ENCODE peak calls at places on chromosomes 2 and 18, in four cellular contexts. M is right lobe of liver, Z is GM23248, B is foreskin keratinocyte. U is an unnamed sample. For H3K4me1, the result is how much of the 10 kb centered on the place peaks cover.

GRCh38 chr2:28665041-28665704 is 86.5 kb upstream of the PPP1CB start:
- DNase-seq in M (no peak), Z (peak), B (no peak), U (no peak)

GRCh38 chr18:57859314-57859713 is 56.2 kb upstream of the ATP8B1 start:
- DNase-seq in M (peak), Z (peak), B (no peak), U (peak)

GRCh38 chr2:161556440-161556839 is 67.8 kb upstream of the SLC4A10 start:
- DNase-seq in M (no peak), Z (peak), B (no peak), U (no peak)

GRCh38 chr2:150376627-150377335 is 110.7 kb downstream of the RND3 start:
- DNase-seq in M (peak), Z (no peak), B (no peak), U (peak)

GRCh38 chr2:130966149-130967019 is 126.9 kb downstream of the FAM168B start:
- DNase-seq in M (no peak), Z (no peak), B (no peak), U (peak)

GRCh38 chr2:120445431-120446143 is 99.7 kb downstream of the INHBB start:
- DNase-seq in M (no peak), Z (peak), B (no peak), U (no peak)

GRCh38 chr18:77263471-77263774 is 13.8 kb downstream of the GALR1 start:
- DNase-seq in M (no peak), Z (no peak), B (no peak), U (no peak)

GRCh38 chr2:210502997-210503621 is 26.6 kb upstream of the LANCL1 start:
- DNase-seq in M (peak), Z (peak), B (no peak), U (peak)

DNA sequence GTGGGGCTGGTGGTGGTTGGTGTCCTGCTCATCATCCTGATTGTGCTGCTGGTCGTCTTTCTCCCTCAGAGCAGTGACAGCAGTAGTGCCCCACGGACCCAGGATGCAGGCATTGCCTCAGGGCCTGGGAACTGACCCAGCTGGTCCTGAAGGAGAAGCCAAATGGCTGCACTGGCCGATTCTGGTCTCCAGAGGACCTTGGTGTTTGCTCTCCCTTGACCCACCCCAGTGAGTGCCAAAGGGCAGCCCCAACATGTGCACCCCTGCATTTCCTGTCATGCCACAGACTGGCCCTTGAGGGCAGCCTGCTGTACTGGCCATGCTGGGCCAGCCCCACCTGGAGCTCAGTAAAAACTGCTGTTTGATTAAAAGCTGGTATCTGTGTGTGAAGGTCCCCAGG is 2.5 kb upstream of the RNF181 start:
- DNase-seq in M (no peak), Z (no peak), B (no peak), U (no peak)
- H3K4me1 ChIP-seq in M (half or more), Z (under half), B (under half), U (under half)

GRCh38 chr2:36464006-36464721 is 108.6 kb downstream of the CRIM1 start:
- DNase-seq in M (no peak), Z (no peak), B (no peak), U (no peak)

GRCh38 chr2:36461039-36461681 is 105.6 kb downstream of the CRIM1 start:
- DNase-seq in M (no peak), Z (peak), B (peak), U (peak)

GRCh38 chr2:36466135-36466534 is 110.6 kb downstream of the CRIM1 start:
- DNase-seq in M (no peak), Z (no peak), B (no peak), U (no peak)

GRCh38 chr2:36462311-36462710 is 106.7 kb downstream of the CRIM1 start:
- DNase-seq in M (no peak), Z (no peak), B (no peak), U (no peak)

DNA sequence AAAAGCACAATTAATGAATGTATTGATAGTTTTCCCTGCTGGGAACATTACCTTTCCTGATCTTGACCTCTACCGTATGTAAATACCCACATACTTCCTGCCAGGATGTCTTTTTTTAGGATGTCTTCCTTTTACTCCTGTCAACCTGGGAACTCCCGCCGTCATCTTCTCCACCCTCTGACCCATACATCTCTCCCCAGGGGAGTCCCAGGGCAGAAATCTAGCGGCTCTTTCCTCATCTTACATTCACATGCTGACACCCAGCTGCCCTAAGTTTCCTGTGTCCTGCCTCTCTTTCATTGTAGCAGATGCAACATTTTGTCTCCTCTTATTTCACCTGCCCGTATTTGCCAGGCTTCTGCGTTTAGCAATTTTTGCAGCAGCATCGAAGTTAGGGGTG is 107.8 kb downstream of the CRIM1 start:
- DNase-seq in M (no peak), Z (no peak), B (no peak), U (peak)
- H3K4me1 ChIP-seq in M (under half), Z (under half), B (under half), U (half or more)

GRCh38 chr2:240551809-240552208 is 6.0 kb downstream of the ANKMY1 start:
- DNase-seq in M (no peak), Z (no peak), B (no peak), U (no peak)

GRCh38 chr2:240556553-240557100 is 1.2 kb downstream of the ANKMY1 start:
- DNase-seq in M (no peak), Z (peak), B (no peak), U (peak)

GRCh38 chr2:240555541-240556250 is 2.1 kb downstream of the ANKMY1 start:
- DNase-seq in M (no peak), Z (no peak), B (no peak), U (no peak)

GRCh38 chr2:240554767-240555493 is 2.9 kb downstream of the ANKMY1 start:
- DNase-seq in M (no peak), Z (no peak), B (no peak), U (no peak)

GRCh38 chr2:240553956-240554480 is 3.8 kb downstream of the ANKMY1 start:
- DNase-seq in M (no peak), Z (no peak), B (no peak), U (no peak)
- H3K4me1 ChIP-seq in M (under half), Z (under half), B (under half), U (under half)

GRCh38 chr2:96819876-96820511 is 3.9 kb downstream of the CNNM3 start:
- DNase-seq in M (no peak), Z (no peak), B (no peak), U (no peak)

GRCh38 chr2:96816127-96816835 is at the start of gene CNNM3:
- DNase-seq in M (peak), Z (peak), B (peak), U (peak)

GRCh38 chr2:96816836-96817702 is 1.0 kb downstream of the CNNM3 start:
- DNase-seq in M (no peak), Z (peak), B (no peak), U (peak)

GRCh38 chr2:96819101-96819875 is 3.2 kb downstream of the CNNM3 start:
- DNase-seq in M (peak), Z (no peak), B (no peak), U (no peak)

DNA sequence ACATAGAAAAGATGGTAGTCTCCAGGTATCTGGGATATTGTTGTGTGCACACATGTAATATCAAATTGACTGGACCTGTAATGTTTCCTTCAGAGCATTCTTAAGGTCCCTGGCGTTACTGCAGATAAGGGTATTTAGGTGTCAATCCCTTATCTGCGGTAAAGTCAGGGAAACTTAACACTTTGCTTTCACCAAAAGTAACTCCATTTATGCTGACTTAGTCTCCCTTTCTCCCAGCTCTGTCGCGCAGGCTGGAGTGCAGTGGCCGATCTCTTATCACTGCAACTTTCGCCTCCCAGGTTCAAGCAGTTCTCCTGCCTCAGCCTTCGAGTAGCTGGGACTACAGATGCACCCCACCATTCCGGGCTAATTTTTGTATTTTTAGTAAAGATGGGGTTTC is 1.8 kb downstream of the CNNM3 start:
- DNase-seq in M (no peak), Z (no peak), B (no peak), U (no peak)
- H3K4me1 ChIP-seq in M (half or more), Z (under half), B (under half), U (under half)

DNA sequence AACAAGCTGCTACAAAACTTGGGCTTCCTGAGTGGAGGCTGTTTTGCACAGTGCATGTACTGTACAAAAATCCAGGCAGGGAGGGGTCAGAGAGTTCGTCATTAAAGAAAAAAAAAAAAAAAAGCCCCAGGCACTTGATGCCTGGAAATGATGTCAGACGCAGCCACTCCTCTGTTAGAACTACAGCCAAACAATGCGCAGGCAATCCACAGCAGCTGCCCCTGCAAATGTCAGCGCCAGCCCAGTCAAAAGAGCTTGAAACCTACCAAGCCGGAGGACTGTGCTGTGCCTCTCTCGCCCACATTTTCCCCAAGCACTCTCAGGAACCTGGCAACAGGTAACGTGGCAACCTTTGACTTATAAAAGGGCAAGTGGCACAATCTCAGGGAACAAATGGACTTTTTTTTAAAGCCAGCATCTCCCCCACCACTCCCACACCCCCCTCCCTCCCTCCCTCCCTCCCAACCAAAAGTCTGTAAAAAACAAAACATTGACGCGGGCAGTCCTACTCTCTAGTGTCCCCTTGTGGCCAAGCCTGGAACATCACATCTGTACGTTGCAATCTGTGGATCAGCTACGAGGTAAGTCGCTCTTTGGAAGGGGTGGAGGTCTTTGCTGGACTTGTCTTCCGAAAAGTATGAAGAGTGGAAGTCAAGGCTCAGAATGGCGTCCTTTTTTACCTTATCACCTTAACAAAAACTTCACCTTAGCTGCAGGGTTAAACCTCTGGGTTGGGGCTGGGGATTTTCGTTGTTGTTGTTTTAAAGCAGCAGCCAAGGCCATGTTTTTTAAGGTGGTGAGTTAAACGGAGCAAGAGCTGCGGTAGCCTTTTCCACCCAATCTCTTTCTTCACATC is 144.2 kb downstream of the TGIF1 start:
- DNase-seq in M (peak), Z (peak), B (peak), U (peak)
- H3K4me1 ChIP-seq in M (under half), Z (under half), B (under half), U (half or more)

GRCh38 chr18:36335476-36336279 is 38.2 kb downstream of the FHOD3 start:
- DNase-seq in M (no peak), Z (peak), B (no peak), U (no peak)
- H3K4me1 ChIP-seq in M (under half), Z (under half), B (under half), U (under half)

GRCh38 chr2:96256611-96257113 is 9.1 kb downstream of the TMEM127 start:
- DNase-seq in M (no peak), Z (no peak), B (no peak), U (no peak)
- H3K4me1 ChIP-seq in M (half or more), Z (under half), B (under half), U (under half)

GRCh38 chr2:233075966-233076339 is 15.8 kb downstream of the INPP5D start:
- DNase-seq in M (no peak), Z (no peak), B (no peak), U (peak)

GRCh38 chr2:233075141-233075965 is 15.2 kb downstream of the INPP5D start:
- DNase-seq in M (peak), Z (no peak), B (no peak), U (no peak)

GRCh38 chr2:233072838-233073237 is 12.7 kb downstream of the INPP5D start:
- DNase-seq in M (peak), Z (no peak), B (no peak), U (no peak)

GRCh38 chr2:233076749-233077148 is 16.6 kb downstream of the INPP5D start:
- DNase-seq in M (no peak), Z (no peak), B (no peak), U (no peak)

GRCh38 chr2:233074106-233074505 is 14.0 kb downstream of the INPP5D start:
- DNase-seq in M (peak), Z (no peak), B (no peak), U (peak)
- H3K4me1 ChIP-seq in M (under half), Z (under half), B (under half), U (under half)

GRCh38 chr2:54520687-54521086 is 64.6 kb downstream of the SPTBN1 start:
- DNase-seq in M (no peak), Z (peak), B (peak), U (no peak)

GRCh38 chr2:54516842-54517241 is 60.7 kb downstream of the SPTBN1 start:
- DNase-seq in M (no peak), Z (no peak), B (no peak), U (peak)

GRCh38 chr2:54518430-54518829 is 62.3 kb downstream of the SPTBN1 start:
- DNase-seq in M (no peak), Z (no peak), B (no peak), U (no peak)

GRCh38 chr2:54522624-54523281 is 66.6 kb downstream of the SPTBN1 start:
- DNase-seq in M (peak), Z (peak), B (no peak), U (peak)

GRCh38 chr2:54519841-54520459 is 63.8 kb downstream of the SPTBN1 start:
- DNase-seq in M (no peak), Z (no peak), B (no peak), U (no peak)
- H3K4me1 ChIP-seq in M (under half), Z (under half), B (under half), U (under half)

DNA sequence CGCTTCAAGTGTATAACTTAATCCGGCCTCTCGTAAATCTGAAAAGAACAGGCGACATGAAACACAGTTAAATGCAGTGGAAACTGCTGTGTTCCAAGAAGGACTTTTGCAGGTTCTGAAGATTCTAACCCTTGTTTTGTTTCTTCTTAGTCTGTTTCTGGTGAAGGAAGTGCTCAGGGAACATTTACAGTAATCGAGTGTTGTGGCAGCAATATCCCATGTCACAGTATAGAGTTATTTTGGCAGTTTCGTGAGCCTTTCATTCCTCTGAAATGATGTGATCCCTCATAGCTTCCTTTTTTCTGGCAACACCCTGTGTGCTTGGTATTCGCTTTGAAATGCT is 2.7 kb downstream of the CRIM1 start:
- DNase-seq in M (no peak), Z (peak), B (no peak), U (no peak)
- H3K4me1 ChIP-seq in M (under half), Z (half or more), B (under half), U (half or more)